ENCODE peak calls at places on chromosomes 6 and 20, in five cellular contexts. N is NCI-H1092 treated with DMSO at 0.1 percent for 48 hours, B is amniotic stem cell, Z is adrenal gland, K is H1. E is an unnamed sample.

GRCh38 chr6:101386982-101387381 is 6.5 kb upstream of the GRIK2 start:
- DNase-seq in K (no peak), N (no peak), Z (no peak), B (no peak), E (no peak)

GRCh38 chr20:38873050-38873581 is 53.1 kb upstream of the FAM83D start:
- DNase-seq in B (no peak), Z (peak), K (no peak), N (no peak), E (no peak)

GRCh38 chr20:36623444-36623843 is 17.9 kb downstream of the RAB5IF start:
- DNase-seq in Z (no peak), K (no peak), B (no peak), N (no peak), E (no peak)

GRCh38 chr6:159871911-159872310 is 18.9 kb upstream of the MAS1 start:
- DNase-seq in N (no peak), K (no peak), B (no peak), Z (no peak), E (no peak)

GRCh38 chr20:48722002-48722731 is 105.6 kb downstream of the PREX1 start:
- DNase-seq in Z (peak), K (no peak), N (no peak), B (no peak), E (no peak)

GRCh38 chr6:166572370-166573261 is 13.9 kb downstream of the RAMACL start:
- DNase-seq in N (no peak), B (no peak), Z (no peak), K (peak), E (no peak)

GRCh38 chr6:149862901-149863595 is 1.1 kb downstream of the LRP11 start:
- DNase-seq in B (peak), N (peak), Z (peak), K (peak), E (no peak)

GRCh38 chr6:32192608-32193039 is at the start of gene GPSM3:
- DNase-seq in Z (peak), B (no peak), N (no peak), K (no peak), E (no peak)

GRCh38 chr20:49612127-49612738 is 44.3 kb upstream of the PTGIS start:
- DNase-seq in N (no peak), B (no peak), K (no peak), Z (no peak), E (no peak)

GRCh38 chr20:37471741-37472235 is 49.3 kb upstream of the NNAT start:
- DNase-seq in B (no peak), N (no peak), K (no peak), Z (no peak), E (no peak)

GRCh38 chr6:167441653-167442644 is 117.1 kb downstream of the TTLL2 start:
- DNase-seq in K (peak), N (peak), B (no peak), Z (no peak), E (no peak)

E was measured in GM18507.